ENCODE peak calls at places on chromosomes 6 and 20, in six cellular contexts. B is fibroblast of the aortic adventitia, M is foreskin fibroblast, X is Calu3, U is brain microvascular endothelial cell, I is GM23338. A is an unnamed sample.

GRCh38 chr20:15654208-15654649 is 919.0 kb downstream of the KIF16B start:
- DNase-seq in B (peak), M (peak), X (peak), U (peak), I (peak), A (peak)

GRCh38 chr6:39128106-39128505 is 13.1 kb upstream of the SAYSD1 start:
- DNase-seq in B (peak), M (peak), X (no peak), U (no peak), I (no peak), A (no peak)

GRCh38 chr6:56155634-56156141 is 91.7 kb downstream of the COL21A1 start:
- DNase-seq in B (no peak), M (no peak), X (no peak), U (no peak), I (no peak), A (no peak)

GRCh38 chr6:155450194-155450593 is 5.4 kb downstream of the NOX3 start:
- DNase-seq in B (no peak), M (no peak), X (no peak), U (no peak), I (no peak), A (no peak)

GRCh38 chr6:159693894-159694545 is 979 bp upstream of the SOD2 start:
- DNase-seq in B (no peak), M (no peak), X (peak), U (no peak), I (peak), A (no peak)

GRCh38 chr6:158518196-158519127 is 41.4 kb upstream of the TMEM181 start:
- DNase-seq in B (peak), M (peak), X (peak), U (peak), I (peak), A (peak)

GRCh38 chr6:101066481-101066880 is 185.4 kb upstream of the ASCC3 start:
- DNase-seq in B (no peak), M (no peak), X (no peak), U (no peak), I (no peak), A (no peak)

GRCh38 chr6:97813881-97814280 is 530.9 kb upstream of the MMS22L start:
- DNase-seq in B (no peak), M (no peak), X (no peak), U (no peak), I (no peak), A (no peak)

GRCh38 chr20:48776306-48776705 is 51.5 kb downstream of the PREX1 start:
- DNase-seq in B (peak), M (peak), X (no peak), U (peak), I (no peak), A (no peak)